ENCODE peak calls at places on chromosomes 1 and 21, in four cellular contexts. X is pancreas, Z is IMR-90, Y is upper lobe of right lung. U is an unnamed sample.

GRCh38 chr1:156486421-156487344 is 13.9 kb downstream of the MEF2D start:
- DNase-seq in X (no peak), Z (no peak), Y (no peak), U (peak; percentile 78)

GRCh38 chr1:226125831-226126230 is 60.7 kb downstream of the ACBD3 start:
- DNase-seq in X (no peak), Z (no peak), Y (peak; percentile 4), U (no peak)

GRCh38 chr1:59543211-59543668 is 246.3 kb downstream of the FGGY start:
- DNase-seq in X (peak; percentile 30), Z (no peak), Y (no peak), U (no peak)

GRCh38 chr1:223717123-223717522 is 4.8 kb downstream of the CAPN2 start:
- DNase-seq in X (no peak), Z (no peak), Y (no peak), U (no peak)

GRCh38 chr1:168520052-168520751 is 23.6 kb downstream of the XCL2 start:
- DNase-seq in X (no peak), Z (no peak), Y (no peak), U (no peak)

GRCh38 chr1:70091811-70092210 is 113.6 kb downstream of the LRRC40 start:
- DNase-seq in X (no peak), Z (no peak), Y (no peak), U (no peak)

GRCh38 chr1:54069792-54070548 is 16.6 kb downstream of the TCEANC2 start:
- DNase-seq in X (no peak), Z (peak; percentile 67), Y (no peak), U (no peak)

GRCh38 chr1:85678193-85678592 is 30.0 kb downstream of the ZNHIT6 start:
- DNase-seq in X (no peak), Z (no peak), Y (no peak), U (no peak)

GRCh38 chr1:6392081-6392879 is 1.3 kb downstream of the ACOT7 start:
- DNase-seq in X (no peak), Z (no peak), Y (no peak), U (peak; percentile 17)

GRCh38 chr1:6954596-6954995 is 169.3 kb downstream of the CAMTA1 start:
- DNase-seq in X (no peak), Z (no peak), Y (no peak), U (no peak)

GRCh38 chr1:193326296-193326695 is 139.9 kb upstream of the B3GALT2 start:
- DNase-seq in X (no peak), Z (no peak), Y (no peak), U (no peak)

GRCh38 chr1:110291241-110292030 is 47.7 kb upstream of the RBM15 start:
- DNase-seq in X (no peak), Z (no peak), Y (no peak), U (no peak)

GRCh38 chr1:232793944-232794343 is 11.3 kb upstream of the MAP10 start:
- DNase-seq in X (no peak), Z (peak; percentile 74), Y (no peak), U (no peak)

GRCh38 chr1:199529324-199529723 is 498.2 kb upstream of the NR5A2 start:
- DNase-seq in X (no peak), Z (no peak), Y (no peak), U (no peak)

GRCh38 chr1:226495716-226496115 is 52.8 kb upstream of the STUM start:
- DNase-seq in X (peak; percentile 81), Z (no peak), Y (no peak), U (no peak)

GRCh38 chr1:204830671-204831585 is 39.7 kb upstream of the NFASC start:
- DNase-seq in X (no peak), Z (no peak), Y (no peak), U (peak; percentile 62)

GRCh38 chr1:204959836-204960235 is 83.2 kb upstream of the CNTN2 start:
- DNase-seq in X (no peak), Z (no peak), Y (no peak), U (no peak)

GRCh38 chr1:88061106-88061829 is 622.8 kb upstream of the PKN2 start:
- DNase-seq in X (peak; percentile 59), Z (peak; percentile 70), Y (no peak), U (peak; percentile 44)

GRCh38 chr21:44965251-44966022 is 25.6 kb downstream of the SLX9 start:
- DNase-seq in X (no peak), Z (peak; percentile 94), Y (no peak), U (no peak)

GRCh38 chr1:59025201-59025600 is 241.4 kb upstream of the JUN start:
- DNase-seq in X (no peak), Z (peak; percentile 77), Y (no peak), U (no peak)

GRCh38 chr1:172497230-172497629 is 35.7 kb upstream of the SUCO start:
- DNase-seq in X (no peak), Z (peak; percentile 11), Y (no peak), U (no peak)

GRCh38 chr21:42324896-42325295 is 9.7 kb upstream of the TFF3 start:
- DNase-seq in X (no peak), Z (no peak), Y (no peak), U (peak; percentile 4)

GRCh38 chr1:18557621-18558465 is 72.8 kb upstream of the PAX7 start:
- DNase-seq in X (peak; percentile 38), Z (no peak), Y (peak; percentile 78), U (peak; percentile 80)

GRCh38 chr1:247266053-247266452 is 10.2 kb downstream of the VN1R5 start:
- DNase-seq in X (no peak), Z (peak; percentile 31), Y (no peak), U (no peak)

DNA sequence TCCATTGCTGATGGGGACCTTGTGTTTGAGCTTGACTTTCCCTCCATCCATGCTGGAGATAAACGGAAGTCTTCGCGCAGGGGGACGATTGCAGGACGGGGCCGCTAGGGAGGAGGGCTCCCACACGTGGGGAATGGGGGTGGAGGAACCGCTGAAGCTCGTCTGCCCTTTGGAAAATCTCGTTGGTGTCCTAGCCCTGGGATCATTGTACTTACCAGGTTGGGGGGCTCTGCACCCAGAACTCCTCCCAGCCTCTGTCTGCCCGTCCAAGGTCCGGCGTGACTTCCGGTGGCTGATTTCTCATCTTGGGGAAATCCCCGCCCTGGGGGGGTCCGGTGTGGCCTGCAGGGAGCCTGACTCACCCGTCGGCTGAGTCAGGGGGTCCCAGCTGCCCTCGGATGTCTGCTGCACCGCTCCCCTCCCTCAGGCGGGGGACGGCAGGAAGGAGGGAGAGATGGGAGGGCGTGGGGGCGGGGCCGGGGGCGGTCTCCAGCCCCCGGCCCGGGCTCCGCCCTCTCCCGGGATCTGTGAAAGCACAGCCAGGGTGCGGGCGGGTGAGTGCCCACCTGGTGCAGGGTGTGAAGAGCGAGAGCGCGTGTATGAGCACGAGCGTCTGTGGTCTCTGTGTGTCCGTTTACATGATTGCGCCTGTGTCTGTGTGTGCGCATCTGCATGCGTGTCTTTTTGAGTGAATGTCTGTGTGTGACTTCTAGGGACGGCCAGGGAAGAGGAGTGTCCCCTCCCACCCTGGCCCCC is 35.8 kb downstream of the PIK3CD start:
- DNase-seq in X (peak; percentile 59), Z (peak; percentile 92), Y (peak; percentile 73), U (no peak)
- TF ChIP-seq CTCF in X (no peak), Z (peak; percentile 1), Y (no peak), U (no peak)

GRCh38 chr1:14363191-14363590 is 235.3 kb upstream of the KAZN start:
- DNase-seq in X (no peak), Z (no peak), Y (no peak), U (no peak)

GRCh38 chr1:14365226-14365994 is 233.1 kb upstream of the KAZN start:
- DNase-seq in X (no peak), Z (no peak), Y (no peak), U (no peak)

GRCh38 chr1:14362331-14362730 is 236.2 kb upstream of the KAZN start:
- DNase-seq in X (no peak), Z (no peak), Y (no peak), U (no peak)

GRCh38 chr1:14366361-14367018 is 232.0 kb upstream of the KAZN start:
- DNase-seq in X (no peak), Z (no peak), Y (no peak), U (no peak)

DNA sequence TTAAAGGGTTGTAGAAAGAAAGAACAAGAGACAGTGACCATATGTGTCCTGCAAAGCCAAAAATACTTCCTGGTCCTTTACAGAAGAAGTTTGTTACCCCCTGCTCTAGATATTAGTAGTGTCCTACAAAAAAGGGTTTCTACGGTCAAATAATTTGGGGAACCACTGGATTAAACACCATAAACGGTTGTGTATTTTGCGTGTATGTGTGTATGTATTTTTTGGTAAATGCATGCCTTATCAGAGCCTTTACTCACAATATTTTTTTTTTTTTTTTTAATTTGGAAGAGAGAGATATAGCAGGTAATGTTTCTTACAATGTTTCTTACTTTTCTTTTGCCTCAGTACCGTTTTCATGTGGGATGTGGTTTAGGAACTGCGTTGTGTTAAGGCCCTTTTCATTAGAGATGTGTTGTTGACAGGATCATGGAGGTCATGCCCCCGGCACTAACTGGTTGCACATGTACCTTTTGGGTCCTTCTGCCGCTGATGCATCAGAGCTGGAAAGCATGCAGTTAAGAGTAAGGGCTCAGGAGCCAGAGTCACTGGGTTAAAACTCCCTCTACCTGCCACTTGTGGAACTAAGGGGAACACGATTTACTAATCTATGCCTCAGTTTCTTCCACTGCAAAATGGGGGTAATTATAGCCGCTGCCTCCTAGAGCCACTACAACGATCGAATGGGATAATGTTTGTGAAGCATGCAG is 234.6 kb upstream of the KAZN start:
- DNase-seq in X (no peak), Z (no peak), Y (no peak), U (no peak)
- TF ChIP-seq CTCF in X (no peak), Z (no peak), Y (no peak), U (no peak)

DNA sequence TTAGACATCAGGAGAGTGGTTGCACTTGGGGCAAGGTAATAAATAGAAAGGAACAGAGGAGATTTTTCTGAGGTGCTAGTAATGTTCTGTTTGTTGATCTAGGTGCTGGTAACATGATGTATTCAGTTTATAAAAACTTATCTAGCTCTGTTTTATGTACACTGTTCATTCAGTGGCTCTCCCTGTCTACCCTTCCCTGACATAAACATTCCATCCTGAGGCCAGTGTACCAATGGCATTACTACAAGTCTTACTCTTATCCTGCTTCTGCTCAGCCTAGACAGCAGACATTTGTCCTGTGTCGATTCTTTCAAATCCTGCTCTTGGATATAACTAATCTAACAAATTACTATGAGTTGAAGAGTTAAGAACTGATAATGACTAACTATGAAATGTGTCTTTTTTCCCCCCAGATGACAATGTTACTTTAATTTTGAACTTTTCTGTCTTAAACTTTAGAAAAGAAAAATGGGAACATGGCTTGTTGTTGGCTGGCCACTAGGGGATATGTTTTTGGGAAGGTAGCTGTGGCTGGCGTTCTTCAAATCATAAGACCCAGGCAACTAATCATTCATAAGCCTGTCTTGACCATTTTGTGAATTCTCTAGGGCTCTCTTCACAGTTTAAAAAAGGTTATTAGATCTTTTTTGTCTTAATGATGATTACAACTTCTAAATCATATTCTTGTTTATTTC is 390.9 kb downstream of the PBX1 start:
- DNase-seq in X (no peak), Z (no peak), Y (no peak), U (no peak)
- TF ChIP-seq CTCF in X (no peak), Z (no peak), Y (no peak), U (no peak)

DNA sequence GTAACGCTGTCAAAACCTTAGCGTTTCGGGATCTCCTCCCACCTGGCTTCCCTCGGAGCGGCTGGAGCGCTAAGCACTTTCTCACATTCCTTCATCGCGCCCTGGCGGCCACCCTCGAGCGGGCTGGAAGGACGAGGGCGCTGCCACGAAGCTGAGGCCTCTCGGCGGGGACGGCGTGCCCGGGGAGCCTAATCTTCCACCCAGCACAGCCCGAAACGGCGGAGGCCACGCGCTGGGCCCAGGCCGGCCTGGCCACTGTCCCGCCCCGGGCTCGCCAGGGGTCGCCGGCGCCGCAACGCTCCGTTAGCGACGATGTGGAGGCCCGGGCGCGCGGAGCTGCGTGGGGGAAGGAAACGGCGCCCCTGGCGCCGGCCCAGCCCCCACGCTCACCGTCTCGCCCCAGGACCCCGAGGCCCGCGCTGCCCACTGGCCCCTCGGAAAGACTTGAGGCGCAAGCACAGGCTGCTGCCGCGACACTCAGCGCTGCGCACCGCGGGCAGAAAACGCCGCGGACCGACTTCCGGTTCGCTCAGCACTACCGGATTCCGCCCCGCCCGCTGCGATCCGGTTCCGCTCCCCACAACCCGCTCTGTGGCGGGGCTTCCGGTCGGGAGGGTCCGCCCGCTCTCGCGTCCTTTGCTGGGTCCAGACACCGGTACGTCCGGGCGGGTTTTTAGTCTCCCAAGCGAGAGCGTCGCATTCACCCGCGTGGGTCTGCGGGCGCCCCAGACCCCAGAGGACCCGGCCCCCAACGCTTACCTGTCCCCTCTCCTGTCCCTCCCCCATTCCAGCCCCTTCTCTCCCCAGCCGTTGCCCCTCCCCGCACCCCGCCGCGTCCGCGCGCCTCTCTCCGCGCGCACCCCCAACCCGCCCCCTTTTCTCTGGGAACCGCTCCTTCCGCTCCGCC is at the start of gene YBEY:
- DNase-seq in X (peak; percentile 87), Z (peak; percentile 91), Y (peak; percentile 96), U (peak; percentile 92)
- TF ChIP-seq CTCF in X (no peak), Z (peak; percentile 36), Y (peak; percentile 23), U (peak; percentile 33)